ENCODE peak calls at places on chromosomes 16 and 17, in four cellular contexts. Y, X, V and K are unnamed samples.

GRCh38 chr16:55532227-55532626 is 23.4 kb downstream of the LPCAT2 start:
- DNase-seq in Y (no peak), X (no peak), V (no peak), K (peak; percentile 44)

GRCh38 chr17:75941442-75941819 is 589 bp upstream of the FBF1 start:
- DNase-seq in Y (no peak), X (no peak), V (peak; percentile 48), K (no peak)

GRCh38 chr16:48607056-48607825 is 2.7 kb downstream of the N4BP1 start:
- DNase-seq in Y (no peak), X (peak; percentile 21), V (peak; percentile 30), K (peak; percentile 63)

GRCh38 chr17:9080983-9081382 is 59.7 kb downstream of the NTN1 start:
- DNase-seq in Y (no peak), X (no peak), V (no peak), K (no peak)

GRCh38 chr17:40443196-40443987 is at the start of gene IGFBP4:
- DNase-seq in Y (peak; percentile 73), X (peak; percentile 91), V (peak; percentile 75), K (peak; percentile 74)

GRCh38 chr17:61279476-61280145 is 120.0 kb upstream of the TBX2 start:
- DNase-seq in Y (no peak), X (peak; percentile 26), V (no peak), K (peak; percentile 37)

GRCh38 chr17:77453613-77454559 is 313.1 kb downstream of the SEC14L1 start:
- DNase-seq in Y (no peak), X (no peak), V (peak; percentile 63), K (no peak)

GRCh38 chr17:65657251-65657828 is 95.9 kb upstream of the AXIN2 start:
- DNase-seq in Y (no peak), X (no peak), V (no peak), K (no peak)

GRCh38 chr17:78364436-78365281 is 4.8 kb upstream of the SOCS3 start:
- DNase-seq in Y (no peak), X (peak; percentile 72), V (no peak), K (no peak)

GRCh38 chr17:79811036-79811887 is 14.4 kb upstream of the CBX8 start:
- DNase-seq in Y (no peak), X (peak; percentile 74), V (peak; percentile 55), K (no peak)

GRCh38 chr17:40515011-40515410 is 13.6 kb upstream of the TNS4 start:
- DNase-seq in Y (no peak), X (no peak), V (no peak), K (no peak)

GRCh38 chr17:4492762-4493561 is 5.7 kb upstream of the SPNS2 start:
- DNase-seq in Y (peak; percentile 66), X (peak; percentile 65), V (peak; percentile 56), K (peak; percentile 16)

GRCh38 chr16:29308644-29309546 is 97.6 kb downstream of the NPIPB11 start:
- DNase-seq in Y (no peak), X (no peak), V (no peak), K (no peak)

GRCh38 chr17:27321372-27321771 is 27.5 kb downstream of the WSB1 start:
- DNase-seq in Y (no peak), X (no peak), V (no peak), K (no peak)

GRCh38 chr17:34579017-34579946 is at the start of gene TMEM132E:
- DNase-seq in Y (peak; percentile 32), X (no peak), V (peak; percentile 67), K (peak; percentile 5)

GRCh38 chr17:10325036-10325435 is 47.8 kb downstream of the MYH13 start:
- DNase-seq in Y (no peak), X (no peak), V (no peak), K (peak; percentile 25)

GRCh38 chr16:81905277-81905676 is 106.0 kb downstream of the SDR42E1 start:
- DNase-seq in Y (no peak), X (no peak), V (no peak), K (no peak)

GRCh38 chr17:40530531-40530987 is 29.1 kb upstream of the TNS4 start:
- DNase-seq in Y (no peak), X (no peak), V (no peak), K (no peak)

GRCh38 chr17:16150251-16150859 is 65.0 kb downstream of the NCOR1 start:
- DNase-seq in Y (no peak), X (no peak), V (no peak), K (peak; percentile 37)

GRCh38 chr17:19897108-19897854 is 29.5 kb upstream of the ULK2 start:
- DNase-seq in Y (peak; percentile 44), X (no peak), V (peak; percentile 56), K (no peak)

GRCh38 chr17:69870751-69871199 is 204.2 kb upstream of the KCNJ16 start:
- DNase-seq in Y (no peak), X (no peak), V (no peak), K (peak; percentile 75)

GRCh38 chr17:48626470-48627241 is 498 bp upstream of the HOXB9 start:
- DNase-seq in Y (peak; percentile 51), X (peak; percentile 45), V (no peak), K (no peak)

GRCh38 chr17:16818821-16819683 is 129.0 kb downstream of the CCDC144A start:
- DNase-seq in Y (no peak), X (no peak), V (no peak), K (no peak)

GRCh38 chr16:29835926-29836325 is 15.7 kb downstream of the MVP start:
- DNase-seq in Y (no peak), X (no peak), V (no peak), K (no peak)

DNA sequence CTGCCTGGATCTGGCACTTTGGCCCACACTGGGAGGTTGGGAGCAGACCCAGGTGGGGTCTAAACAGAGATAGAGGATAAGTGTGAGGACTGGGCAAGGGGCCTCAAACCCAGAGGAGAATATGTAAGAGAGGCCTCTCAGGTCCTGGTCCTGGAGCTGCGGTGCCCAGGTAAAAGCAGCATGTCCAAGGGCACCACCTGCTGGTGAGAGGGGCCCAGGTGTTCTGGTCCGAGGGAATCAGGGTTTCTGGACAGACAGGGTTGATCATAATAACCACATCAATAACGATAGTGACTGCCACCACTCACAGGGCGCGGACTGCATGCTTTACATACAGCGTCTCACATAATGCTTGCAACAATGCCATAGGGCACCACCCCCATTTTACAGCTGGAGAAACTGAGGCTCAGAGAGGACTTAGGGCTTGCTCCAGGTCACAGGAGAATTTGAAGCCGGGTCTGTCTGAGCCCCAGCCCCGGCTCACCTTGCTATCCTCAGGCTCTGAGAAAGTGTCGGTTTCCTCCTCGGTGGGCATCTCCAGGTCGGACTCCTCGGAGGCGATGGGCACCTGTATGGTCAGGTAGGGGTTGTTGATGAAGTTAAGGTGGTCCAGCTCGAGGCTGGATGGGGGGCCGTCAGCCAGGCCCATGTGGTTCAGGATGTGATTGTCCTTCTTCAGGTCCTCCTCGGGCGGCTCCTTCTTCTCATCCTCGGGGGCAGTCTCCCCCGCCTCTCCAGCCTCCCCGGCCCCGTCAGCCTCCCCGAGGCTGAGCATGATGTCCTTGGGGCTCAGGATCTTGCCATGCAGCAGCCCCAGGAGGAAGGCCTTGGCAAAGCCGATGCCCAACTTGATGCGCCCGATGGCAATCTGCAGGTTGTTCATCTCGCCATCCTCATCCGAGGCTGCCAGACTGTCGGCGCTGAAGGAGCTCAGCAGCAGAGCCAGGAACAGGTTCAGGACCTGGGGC is 19.1 kb upstream of the CD79B start:
- DNase-seq in Y (no peak), X (no peak), V (peak; percentile 81), K (no peak)
- TF ChIP-seq CTCF in Y (no peak), X (peak; percentile 11), V (peak; percentile 54), K (peak; percentile 9)

GRCh38 chr16:20875358-20875656 is 24.9 kb downstream of the DCUN1D3 start:
- DNase-seq in Y (no peak), X (no peak), V (no peak), K (no peak)
- H3K4me3 ChIP-seq in Y (no peak overlapping the region), X (no peak overlapping the region), V (no peak overlapping the region), K (no peak overlapping the region)

GRCh38 chr16:8905795-8906591 is 23.8 kb downstream of the LITAFD start:
- DNase-seq in Y (no peak), X (no peak), V (no peak), K (no peak)
- TF ChIP-seq CTCF in Y (no peak), X (peak; percentile 14), V (no peak), K (peak; percentile 39)

DNA sequence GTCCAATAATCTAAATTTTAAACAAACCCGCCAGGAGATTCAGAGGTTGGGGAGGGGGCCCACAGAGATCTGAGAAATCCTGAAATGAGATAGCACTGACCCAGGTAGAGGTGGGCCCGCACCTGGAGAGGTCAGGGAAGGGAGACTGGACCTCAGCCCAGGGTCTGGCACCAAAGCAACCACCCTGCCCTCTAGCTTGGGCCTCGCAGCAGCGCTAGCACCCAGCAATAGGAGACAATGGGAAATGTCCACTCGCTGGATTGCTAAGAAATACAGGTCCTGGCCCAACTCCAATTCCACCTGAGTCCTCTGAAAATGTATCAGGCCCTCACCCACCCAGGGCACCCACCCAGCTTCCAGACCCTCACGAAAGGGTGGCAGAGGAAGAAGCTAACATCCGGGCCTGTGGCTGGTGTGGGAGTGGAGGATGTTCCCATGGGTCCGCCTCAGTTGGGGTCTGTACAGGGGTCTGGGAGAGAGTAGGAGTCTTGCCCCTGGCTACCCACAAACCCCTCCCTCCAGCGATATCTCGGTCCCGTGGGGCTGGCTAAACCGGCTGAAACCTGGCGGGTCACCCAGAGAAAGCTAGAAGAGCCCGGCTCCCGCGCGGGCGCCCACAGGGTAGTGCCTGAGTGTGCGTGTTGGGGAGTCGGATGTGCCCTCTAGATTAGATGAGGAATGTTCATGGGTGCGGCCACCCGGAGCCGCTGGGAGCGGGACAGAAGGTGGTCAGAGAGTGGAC is 1.1 kb downstream of the PLLP start:
- DNase-seq in Y (no peak), X (peak; percentile 30), V (peak; percentile 68), K (no peak)
- H3K4me3 ChIP-seq in Y (no peak overlapping the region), X (no peak overlapping the region), V (peak overlapping the region; percentile 80), K (no peak overlapping the region)

DNA sequence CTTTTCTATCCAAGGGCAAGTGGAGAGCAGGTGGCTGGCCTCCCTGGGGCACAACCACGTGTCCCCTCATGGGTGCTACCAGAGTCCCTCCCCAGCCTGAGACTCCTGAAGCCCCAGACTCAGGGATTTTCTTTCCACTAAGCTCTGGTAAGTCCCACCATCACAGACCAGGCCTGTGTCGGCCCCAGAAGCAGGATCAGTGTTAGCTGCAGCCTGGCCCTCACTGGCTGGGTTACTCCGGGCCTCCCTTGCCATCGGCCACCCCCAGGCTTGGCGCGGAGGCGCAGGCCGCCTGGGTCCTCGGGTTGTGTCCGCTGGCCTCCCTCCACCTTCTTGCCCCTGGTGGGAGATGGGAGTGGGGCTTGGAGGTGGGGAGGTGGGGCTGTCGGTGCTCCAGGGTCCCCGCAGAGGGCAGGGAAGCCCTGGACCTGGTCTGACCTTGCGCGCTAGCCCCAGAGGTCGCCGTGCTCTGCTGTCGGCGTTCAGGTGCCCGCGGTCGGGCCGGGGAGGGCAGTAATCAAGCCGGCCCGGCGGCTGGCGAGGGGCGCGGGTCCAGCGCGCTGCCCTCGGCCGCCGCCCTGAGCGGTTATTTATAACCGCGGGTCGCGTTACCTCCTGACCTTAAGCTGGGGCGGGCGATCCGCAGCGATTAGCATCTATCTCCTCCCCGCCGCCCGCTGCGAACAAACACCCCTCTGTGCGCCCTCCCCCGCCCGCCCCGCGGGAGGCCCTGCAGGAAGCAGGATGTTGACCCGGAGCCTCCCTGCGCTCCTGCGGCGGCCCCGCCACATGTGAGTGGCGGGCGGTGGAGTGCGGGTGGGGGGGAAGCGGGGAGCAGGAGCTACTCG is 78.1 kb upstream of the TOB1 start:
- DNase-seq in Y (peak; percentile 87), X (peak; percentile 93), V (peak; percentile 95), K (no peak)
- TF ChIP-seq CTCF in Y (peak; percentile 10), X (no peak), V (peak; percentile 4), K (peak; percentile 10)